ENCODE peak calls at places on chromosome 13, in ten cellular contexts. K is MCF 10A; B is posterior cingulate gyrus; N is EL; H is NCI-H2029; Q is effector memory CD8-positive, alpha-beta T cell; L is spleen; X is ELF-1; S is activated CD4-positive, CD25-positive, alpha-beta regulatory T cell; G is B cell. W is an unnamed sample.

GRCh38 chr13:109652536-109652935 is 133.8 kb downstream of the IRS2 start:
- DNase-seq in K (peak; percentile 36), B (no peak), N (no peak), H (no peak), Q (no peak), L (no peak), X (no peak), S (no peak), G (no peak), W (no peak)

GRCh38 chr13:95898256-95898655 is 154.9 kb downstream of the UGGT2 start:
- DNase-seq in K (no peak), B (no peak), N (no peak), H (no peak), Q (no peak), L (no peak), X (no peak), S (no peak), G (no peak), W (no peak)

GRCh38 chr13:33052446-33052845 is 36.2 kb downstream of the KL start:
- DNase-seq in K (no peak), B (no peak), N (no peak), H (no peak), Q (no peak), L (no peak), X (no peak), S (no peak), G (no peak), W (peak; percentile 43)

GRCh38 chr13:48950507-48950886 is 25.2 kb upstream of the FNDC3A start:
- DNase-seq in K (no peak), B (no peak), N (no peak), H (no peak), Q (no peak), L (no peak), X (no peak), S (no peak), G (no peak), W (no peak)

GRCh38 chr13:21997726-21998125 is 326.9 kb downstream of the FGF9 start:
- DNase-seq in K (no peak), B (no peak), N (no peak), H (peak; percentile 1), Q (no peak), L (no peak), X (no peak), S (no peak), G (no peak), W (no peak)

GRCh38 chr13:77448689-77449088 is 86.8 kb upstream of the SCEL start:
- DNase-seq in K (no peak), B (no peak), N (no peak), H (peak; percentile 25), Q (no peak), L (no peak), X (peak; percentile 49), S (no peak), G (no peak), W (no peak)

GRCh38 chr13:113904411-113904810 is 40.5 kb upstream of the GAS6 start:
- DNase-seq in K (peak; percentile 75), B (no peak), N (peak; percentile 60), H (no peak), Q (no peak), L (peak; percentile 55), X (peak; percentile 69), S (no peak), G (no peak), W (no peak)

GRCh38 chr13:90547272-90547790 is 800.2 kb upstream of the MIR17HG start:
- DNase-seq in K (no peak), B (no peak), N (no peak), H (no peak), Q (no peak), L (no peak), X (no peak), S (no peak), G (no peak), W (no peak)

GRCh38 chr13:24923305-24923640 is 159.3 kb downstream of the RNF17 start:
- DNase-seq in K (peak; percentile 65), B (no peak), N (no peak), H (no peak), Q (peak; percentile 25), L (no peak), X (no peak), S (no peak), G (peak; percentile 56), W (peak; percentile 47)

GRCh38 chr13:36028359-36028758 is 102.8 kb downstream of the DCLK1 start:
- DNase-seq in K (no peak), B (no peak), N (no peak), H (no peak), Q (no peak), L (no peak), X (no peak), S (no peak), G (no peak), W (no peak)

GRCh38 chr13:25493930-25494707 is 122.3 kb downstream of the ATP8A2 start:
- DNase-seq in K (no peak), B (no peak), N (no peak), H (peak; percentile 47), Q (no peak), L (no peak), X (peak; percentile 21), S (no peak), G (no peak), W (no peak)

GRCh38 chr13:81480634-81481033 is 1139.7 kb upstream of the SPRY2 start:
- DNase-seq in K (no peak), B (no peak), N (no peak), H (no peak), Q (no peak), L (no peak), X (no peak), S (no peak), G (no peak), W (no peak)

GRCh38 chr13:101417043-101417406 is 717 bp upstream of the NALCN start:
- DNase-seq in K (peak; percentile 89), B (no peak), N (peak; percentile 67), H (no peak), Q (no peak), L (no peak), X (peak; percentile 23), S (no peak), G (no peak), W (peak; percentile 21)

GRCh38 chr13:60756306-60756705 is 359.3 kb downstream of the TDRD3 start:
- DNase-seq in K (peak; percentile 13), B (no peak), N (no peak), H (no peak), Q (no peak), L (no peak), X (peak; percentile 12), S (no peak), G (no peak), W (no peak)

GRCh38 chr13:99866781-99867180 is 104.8 kb downstream of the ZIC5 start:
- DNase-seq in K (no peak), B (no peak), N (no peak), H (no peak), Q (no peak), L (no peak), X (no peak), S (no peak), G (no peak), W (no peak)

GRCh38 chr13:107600986-107601385 is 614.4 kb downstream of the LIG4 start:
- DNase-seq in K (peak; percentile 9), B (no peak), N (no peak), H (no peak), Q (no peak), L (no peak), X (no peak), S (no peak), G (no peak), W (no peak)

GRCh38 chr13:113906566-113906965 is 42.7 kb upstream of the GAS6 start:
- DNase-seq in K (no peak), B (no peak), N (no peak), H (no peak), Q (no peak), L (peak; percentile 59), X (no peak), S (no peak), G (no peak), W (no peak)

GRCh38 chr13:29846475-29847256 is 3.8 kb downstream of the UBL3 start:
- DNase-seq in K (peak; percentile 23), B (no peak), N (no peak), H (no peak), Q (no peak), L (no peak), X (no peak), S (no peak), G (no peak), W (no peak)

GRCh38 chr13:27792393-27793218 is at the start of gene GSX1:
- DNase-seq in K (no peak), B (peak; percentile 40), N (peak; percentile 55), H (no peak), Q (peak; percentile 27), L (peak; percentile 81), X (peak; percentile 90), S (no peak), G (no peak), W (peak; percentile 86)

GRCh38 chr13:44267966-44268365 is 105.7 kb upstream of the SERP2 start:
- DNase-seq in K (peak; percentile 80), B (no peak), N (peak; percentile 55), H (no peak), Q (no peak), L (no peak), X (no peak), S (no peak), G (no peak), W (peak; percentile 75)

GRCh38 chr13:22800726-22801401 is 379.9 kb upstream of the SGCG start:
- DNase-seq in K (no peak), B (no peak), N (no peak), H (no peak), Q (no peak), L (no peak), X (no peak), S (no peak), G (no peak), W (no peak)

GRCh38 chr13:42424182-42424581 is 149.8 kb upstream of the TNFSF11 start:
- DNase-seq in K (no peak), B (no peak), N (no peak), H (no peak), Q (no peak), L (no peak), X (no peak), S (no peak), G (no peak), W (no peak)

GRCh38 chr13:84479656-84480055 is 597.4 kb upstream of the SLITRK1 start:
- DNase-seq in K (peak; percentile 58), B (no peak), N (peak; percentile 8), H (no peak), Q (no peak), L (no peak), X (no peak), S (no peak), G (no peak), W (no peak)

GRCh38 chr13:99196466-99197256 is 4.0 kb upstream of the UBAC2 start:
- DNase-seq in K (peak; percentile 63), B (no peak), N (no peak), H (peak; percentile 18), Q (no peak), L (no peak), X (no peak), S (no peak), G (no peak), W (no peak)

GRCh38 chr13:112143753-112144615 is 77.0 kb downstream of the SOX1 start:
- DNase-seq in K (peak; percentile 39), B (no peak), N (no peak), H (no peak), Q (no peak), L (peak; percentile 64), X (no peak), S (no peak), G (no peak), W (no peak)

GRCh38 chr13:30103161-30103858 is 204.0 kb downstream of the KATNAL1 start:
- DNase-seq in K (no peak), B (no peak), N (peak; percentile 51), H (no peak), Q (no peak), L (no peak), X (no peak), S (no peak), G (no peak), W (no peak)

GRCh38 chr13:73602295-73602694 is 531.9 kb downstream of the KLF12 start:
- DNase-seq in K (peak; percentile 55), B (no peak), N (peak; percentile 26), H (no peak), Q (no peak), L (no peak), X (peak; percentile 3), S (no peak), G (no peak), W (no peak)

GRCh38 chr13:36965767-36966166 is 33.4 kb downstream of the ALG5 start:
- DNase-seq in K (peak; percentile 84), B (no peak), N (peak; percentile 83), H (no peak), Q (no peak), L (no peak), X (no peak), S (no peak), G (no peak), W (peak; percentile 56)

W was measured in AG08396.